ENCODE peak calls at places on chromosomes 13 and 19, in five cellular contexts. K, V, N, G and Z are unnamed samples. For H3K9me3, the result is how much of the 10 kb centered on the place peaks cover.

GRCh38 chr19:33192010-33192409 is 2.1 kb upstream of the LRP3 start:
- DNase-seq in V (no peak), N (no peak), K (no peak), G (no peak), Z (no peak)

GRCh38 chr19:18995804-18996241 is 37.5 kb downstream of the SUGP2 start:
- DNase-seq in N (peak), G (no peak), V (peak), K (peak), Z (no peak)

GRCh38 chr13:96072392-96072791 is 17.5 kb upstream of the HS6ST3 start:
- DNase-seq in V (no peak), N (no peak), G (no peak), K (no peak), Z (no peak)

GRCh38 chr19:17751103-17751911 is at the start of gene FCHO1:
- DNase-seq in K (peak), V (no peak), G (no peak), N (no peak), Z (peak)

GRCh38 chr19:16566161-16566560 is 6.1 kb downstream of the SLC35E1 start:
- DNase-seq in G (no peak), N (no peak), K (peak), V (no peak), Z (peak)

GRCh38 chr13:109744512-109745051 is 41.8 kb downstream of the IRS2 start:
- DNase-seq in K (peak), N (peak), V (peak), G (peak), Z (no peak)

GRCh38 chr13:76773695-76774094 is 112.5 kb downstream of the KCTD12 start:
- DNase-seq in K (no peak), G (no peak), N (no peak), V (no peak), Z (no peak)

GRCh38 chr13:111919826-111920225 is 147.1 kb upstream of the SOX1 start:
- DNase-seq in V (no peak), G (no peak), K (no peak), N (no peak), Z (no peak)

GRCh38 chr13:40109324-40109958 is 454.0 kb downstream of the COG6 start:
- DNase-seq in K (no peak), V (peak), G (peak), N (peak), Z (no peak)

GRCh38 chr13:28544026-28544425 is 49.1 kb upstream of the FLT1 start:
- DNase-seq in G (no peak), N (no peak), V (no peak), K (no peak), Z (no peak)

GRCh38 chr19:2341247-2341705 is 12.8 kb downstream of the SPPL2B start:
- DNase-seq in G (no peak), K (peak), V (no peak), N (no peak), Z (no peak)

GRCh38 chr13:113928701-113929627 is 44.9 kb downstream of the C13orf46 start:
- DNase-seq in N (peak), V (peak), K (peak), G (peak), Z (no peak)

GRCh38 chr19:4584670-4585460 is 25.4 kb upstream of the SEMA6B start:
- DNase-seq in K (no peak), V (no peak), G (no peak), N (no peak), Z (no peak)

GRCh38 chr13:48626726-48627451 is 26.8 kb upstream of the CYSLTR2 start:
- DNase-seq in N (no peak), V (no peak), G (no peak), K (no peak), Z (no peak)

GRCh38 chr19:28526042-28526441 is 686.9 kb downstream of the UQCRFS1 start:
- DNase-seq in G (no peak), K (no peak), N (no peak), V (no peak), Z (no peak)

GRCh38 chr19:28532765-28533341 is 680.1 kb downstream of the UQCRFS1 start:
- DNase-seq in G (no peak), N (no peak), K (no peak), V (no peak), Z (no peak)

GRCh38 chr19:28531979-28532378 is 681.0 kb downstream of the UQCRFS1 start:
- DNase-seq in K (no peak), V (no peak), N (no peak), G (no peak), Z (no peak)

GRCh38 chr19:28534740-28535351 is 678.1 kb downstream of the UQCRFS1 start:
- DNase-seq in N (no peak), V (no peak), K (no peak), G (no peak), Z (no peak)

GRCh38 chr19:28530406-28531035 is 682.4 kb downstream of the UQCRFS1 start:
- DNase-seq in V (no peak), K (no peak), N (no peak), G (no peak), Z (no peak)
- H3K9me3 ChIP-seq in V (under half), K (under half), N (under half), G (under half), Z (under half)

GRCh38 chr19:40776966-40777794 is 867 bp upstream of the RAB4B start:
- DNase-seq in G (peak), K (peak), N (peak), V (peak), Z (peak)

GRCh38 chr19:40776364-40776763 is 1.0 kb downstream of the MIA start:
- DNase-seq in G (no peak), V (no peak), K (no peak), N (no peak), Z (no peak)

GRCh38 chr19:40775632-40776022 is 306 bp downstream of the MIA start:
- DNase-seq in V (no peak), G (no peak), N (no peak), K (peak), Z (no peak)

GRCh38 chr19:40777795-40778044 is 327 bp upstream of the RAB4B start:
- DNase-seq in K (no peak), V (no peak), G (no peak), N (no peak), Z (no peak)

GRCh38 chr19:40774916-40775631 is at the start of gene MIA:
- DNase-seq in V (no peak), G (no peak), K (no peak), N (no peak), Z (no peak)
- H3K9me3 ChIP-seq in V (under half), G (under half), K (under half), N (under half), Z (under half)

GRCh38 chr19:44190020-44190419 is 22.3 kb upstream of the ZNF227 start:
- DNase-seq in V (no peak), G (no peak), K (no peak), N (no peak), Z (no peak)

GRCh38 chr19:44196772-44197171 is 15.6 kb upstream of the ZNF227 start:
- DNase-seq in K (no peak), N (no peak), V (no peak), G (no peak), Z (no peak)

DNA sequence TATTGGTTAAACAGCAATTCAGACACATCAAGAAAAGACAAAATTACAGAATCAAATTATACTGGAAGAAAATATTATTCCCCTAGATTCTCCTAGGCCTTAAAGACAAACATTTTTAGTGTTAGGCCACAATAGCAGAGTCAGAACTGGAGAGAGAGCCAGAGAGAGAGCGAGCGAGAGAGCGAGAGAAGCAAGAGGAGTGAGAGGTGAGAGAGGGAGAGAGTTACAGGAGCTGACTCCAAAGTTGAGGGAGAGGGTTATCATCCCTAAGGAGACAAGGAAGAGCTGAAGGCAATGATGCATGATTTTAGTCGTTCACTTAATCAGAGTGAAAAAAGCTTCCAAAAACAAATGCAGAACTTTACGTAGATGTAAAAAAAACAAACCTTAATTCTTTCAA is 20.2 kb upstream of the ZNF227 start:
- DNase-seq in G (no peak), K (no peak), N (no peak), V (no peak), Z (no peak)
- H3K9me3 ChIP-seq in G (under half), K (under half), N (half or more), V (under half), Z (under half)

GRCh38 chr19:7645656-7646425 is 8.9 kb downstream of the STXBP2 start:
- DNase-seq in G (no peak), N (no peak), K (peak), V (no peak), Z (no peak)

GRCh38 chr19:7647156-7647555 is 10.2 kb downstream of the STXBP2 start:
- DNase-seq in N (no peak), G (no peak), V (no peak), K (peak), Z (no peak)

GRCh38 chr19:7644550-7644877 is 7.6 kb downstream of the STXBP2 start:
- DNase-seq in V (no peak), N (no peak), K (no peak), G (no peak), Z (no peak)

GRCh38 chr19:7646426-7646700 is 9.5 kb downstream of the STXBP2 start:
- DNase-seq in K (no peak), N (no peak), G (no peak), V (no peak), Z (no peak)

DNA sequence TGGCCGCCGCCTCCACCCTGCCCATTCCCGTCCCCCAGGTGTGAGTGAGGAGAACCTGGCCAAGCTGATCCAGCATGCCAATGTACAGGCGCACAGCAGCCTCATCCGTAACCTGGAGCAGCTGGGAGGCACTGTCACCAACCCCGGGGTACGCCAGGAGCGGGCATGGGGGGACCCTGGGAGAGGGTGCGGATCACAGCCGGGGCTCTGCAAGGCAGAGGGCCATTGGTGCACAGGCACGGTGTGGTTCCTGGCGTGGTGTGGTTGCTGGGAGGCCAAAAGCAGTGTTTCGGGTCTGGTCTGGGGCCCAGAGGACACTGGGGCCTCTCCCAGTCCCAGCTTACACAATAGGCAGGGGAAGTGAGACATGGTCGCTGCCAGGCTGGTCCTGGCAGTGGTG is 8.2 kb downstream of the STXBP2 start:
- DNase-seq in G (no peak), V (no peak), K (no peak), N (no peak), Z (no peak)
- H3K9me3 ChIP-seq in G (under half), V (under half), K (under half), N (under half), Z (under half)

DNA sequence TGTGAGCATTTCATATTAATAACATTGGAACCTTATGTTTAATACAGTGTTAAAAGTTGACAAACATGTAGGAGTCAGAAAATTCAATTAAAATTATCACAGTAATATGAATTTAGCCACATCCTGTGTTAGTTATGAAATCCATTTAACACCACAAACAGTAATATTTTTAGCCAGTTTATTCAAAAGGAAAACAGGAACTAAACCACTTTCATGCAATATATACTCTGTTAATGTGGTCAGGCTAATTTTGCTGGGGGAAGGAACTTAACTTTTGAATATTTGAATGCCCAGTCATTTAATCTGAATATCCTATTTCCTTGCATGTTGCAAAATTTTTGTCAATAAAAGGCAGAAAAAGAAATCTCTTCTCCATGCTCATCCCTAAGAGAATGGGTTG is 14.9 kb upstream of the ALOX5AP start:
- DNase-seq in N (no peak), G (no peak), V (no peak), K (no peak), Z (no peak)
- H3K9me3 ChIP-seq in N (under half), G (under half), V (under half), K (under half), Z (under half)

DNA sequence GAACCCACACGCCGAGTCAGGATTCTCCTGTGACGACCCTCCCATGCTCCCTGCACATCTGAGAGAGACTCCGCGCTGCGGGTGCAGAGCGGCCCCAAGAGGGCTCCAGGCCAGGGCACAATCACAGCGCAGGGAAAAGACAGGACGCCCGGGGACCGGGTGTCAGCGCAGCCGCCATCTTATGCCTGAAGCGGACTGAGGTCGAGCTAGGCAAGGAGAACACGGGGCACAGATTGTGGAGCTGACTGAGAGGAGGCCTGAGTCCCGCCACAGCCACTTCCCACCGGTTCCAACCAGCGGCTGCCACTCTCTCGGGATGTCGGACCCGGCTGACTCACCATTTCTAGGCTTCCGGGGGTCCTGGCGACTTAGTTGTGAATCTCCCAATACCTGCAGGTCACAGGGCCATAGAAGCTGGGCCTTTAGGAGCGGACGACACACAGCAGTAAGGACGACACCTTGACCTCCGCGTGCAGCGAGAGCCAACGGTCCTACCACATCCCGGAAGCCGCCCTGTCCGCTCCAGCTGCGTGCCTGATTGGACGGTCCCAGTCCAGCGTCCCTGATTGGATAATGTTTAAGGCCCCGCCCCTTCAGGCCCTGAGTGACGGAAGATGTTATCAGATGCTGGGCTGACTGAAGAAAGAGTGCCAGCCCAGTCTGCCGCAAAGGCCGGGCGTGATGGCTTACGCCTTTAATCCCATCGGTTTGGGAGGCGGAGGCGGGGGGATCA is at the start of gene ZNF728:
- DNase-seq in G (peak), V (no peak), N (peak), K (peak), Z (no peak)
- H3K9me3 ChIP-seq in G (under half), V (under half), N (under half), K (under half), Z (under half)

GRCh38 chr19:6967962-6968361 is 53.3 kb downstream of the MBD3L2B start:
- DNase-seq in K (no peak), V (no peak), G (no peak), N (no peak), Z (no peak)

GRCh38 chr19:6958786-6959185 is 62.4 kb downstream of the MBD3L2B start:
- DNase-seq in V (no peak), N (no peak), G (no peak), K (no peak), Z (no peak)

GRCh38 chr19:6969490-6969889 is 51.7 kb downstream of the MBD3L2B start:
- DNase-seq in K (no peak), G (no peak), V (no peak), N (no peak), Z (no peak)

GRCh38 chr19:6963259-6963852 is 57.9 kb downstream of the MBD3L2B start:
- DNase-seq in K (no peak), N (no peak), V (no peak), G (no peak), Z (no peak)

DNA sequence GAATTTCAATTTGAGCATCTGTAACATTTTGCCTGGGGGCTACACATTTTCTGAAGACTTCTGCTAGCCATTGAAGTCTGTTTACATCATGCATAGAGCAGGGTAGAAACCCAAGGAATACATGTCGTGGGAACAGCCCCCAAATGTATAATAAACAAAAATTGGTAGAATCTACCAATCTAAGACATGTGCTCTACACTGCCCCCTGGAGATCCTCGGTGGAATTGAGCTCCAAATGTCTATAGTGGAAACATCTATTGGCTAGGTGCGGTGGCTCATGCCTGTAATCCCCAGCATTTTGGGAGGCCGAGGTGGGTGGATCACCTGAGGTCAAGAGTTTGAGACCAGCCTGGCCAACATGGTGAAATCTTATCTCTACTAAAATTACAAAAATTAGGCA is 57.3 kb downstream of the MBD3L2B start:
- DNase-seq in N (no peak), K (no peak), G (no peak), V (no peak), Z (no peak)
- H3K9me3 ChIP-seq in N (under half), K (under half), G (under half), V (under half), Z (under half)